ENCODE peak calls at places on chromosome 21, in eight cellular contexts. L is CD8-positive, alpha-beta T cell; D is fibroblast of lung; Y is left lung; W is A549; V is esophagus squamous epithelium; C is GM06990; O is H1. U is an unnamed sample.

GRCh38 chr21:33751120-33751519 is 108.8 kb downstream of the ITSN1 start:
- DNase-seq in L (no peak), D (no peak), Y (no peak), W (no peak), V (no peak), C (no peak), O (no peak), U (no peak)

GRCh38 chr21:37093977-37094376 is 20.9 kb downstream of the TTC3 start:
- DNase-seq in L (no peak), D (no peak), Y (no peak), W (no peak), V (no peak), C (no peak), O (no peak), U (no peak)

GRCh38 chr21:27429612-27430361 is 462.9 kb upstream of the ADAMTS5 start:
- DNase-seq in L (no peak), D (peak), Y (no peak), W (no peak), V (no peak), C (no peak), O (no peak), U (no peak)

GRCh38 chr21:38121888-38122705 is 134.7 kb upstream of the KCNJ15 start:
- DNase-seq in L (no peak), D (no peak), Y (no peak), W (no peak), V (no peak), C (no peak), O (no peak), U (no peak)

GRCh38 chr21:29182674-29183073 is 52.2 kb downstream of the MAP3K7CL start:
- DNase-seq in L (no peak), D (no peak), Y (no peak), W (no peak), V (no peak), C (no peak), O (no peak), U (no peak)

GRCh38 chr21:36516271-36516670 is 36.3 kb upstream of the CLDN14 start:
- DNase-seq in L (no peak), D (no peak), Y (no peak), W (no peak), V (no peak), C (no peak), O (no peak), U (peak)

GRCh38 chr21:37914211-37914900 is 1.9 kb downstream of the KCNJ6 start:
- DNase-seq in L (no peak), D (peak), Y (peak), W (no peak), V (no peak), C (no peak), O (peak), U (peak)

GRCh38 chr21:23789864-23790263 is 1817.4 kb downstream of the MRPL39 start:
- DNase-seq in L (no peak), D (no peak), Y (no peak), W (no peak), V (no peak), C (no peak), O (no peak), U (no peak)

GRCh38 chr21:33841561-33841960 is 74.0 kb downstream of the ATP5PO start:
- DNase-seq in L (no peak), D (no peak), Y (no peak), W (no peak), V (no peak), C (no peak), O (no peak), U (no peak)

GRCh38 chr21:29149771-29150425 is 19.5 kb downstream of the MAP3K7CL start:
- DNase-seq in L (no peak), D (peak), Y (no peak), W (no peak), V (no peak), C (no peak), O (no peak), U (no peak)

GRCh38 chr21:43866233-43866632 is 1.2 kb downstream of the AGPAT3 start:
- DNase-seq in L (peak), D (peak), Y (peak), W (no peak), V (no peak), C (peak), O (no peak), U (peak)

GRCh38 chr21:43868461-43868860 is 3.4 kb downstream of the AGPAT3 start:
- DNase-seq in L (no peak), D (no peak), Y (peak), W (no peak), V (no peak), C (no peak), O (no peak), U (no peak)

GRCh38 chr21:43866659-43867331 is 1.8 kb downstream of the AGPAT3 start:
- DNase-seq in L (peak), D (no peak), Y (peak), W (no peak), V (no peak), C (peak), O (peak), U (peak)

GRCh38 chr21:43867936-43868335 is 2.9 kb downstream of the AGPAT3 start:
- DNase-seq in L (no peak), D (no peak), Y (no peak), W (no peak), V (no peak), C (no peak), O (no peak), U (no peak)

GRCh38 chr21:43867332-43867703 is 2.3 kb downstream of the AGPAT3 start:
- DNase-seq in L (no peak), D (no peak), Y (no peak), W (no peak), V (no peak), C (no peak), O (no peak), U (no peak)
- H3K4me3 ChIP-seq in L (no peak), D (no peak), Y (no peak), W (no peak), V (no peak), C (peak), O (no peak), U (peak)

GRCh38 chr21:45528981-45529784 is 13.1 kb downstream of the SLC19A1 start:
- DNase-seq in L (peak), D (no peak), Y (peak), W (no peak), V (no peak), C (no peak), O (peak), U (no peak)
- TF ChIP-seq CTCF in L (no peak), D (no peak), Y (no peak), W (no peak), V (no peak), C (no peak), O (no peak), U (no peak)

DNA sequence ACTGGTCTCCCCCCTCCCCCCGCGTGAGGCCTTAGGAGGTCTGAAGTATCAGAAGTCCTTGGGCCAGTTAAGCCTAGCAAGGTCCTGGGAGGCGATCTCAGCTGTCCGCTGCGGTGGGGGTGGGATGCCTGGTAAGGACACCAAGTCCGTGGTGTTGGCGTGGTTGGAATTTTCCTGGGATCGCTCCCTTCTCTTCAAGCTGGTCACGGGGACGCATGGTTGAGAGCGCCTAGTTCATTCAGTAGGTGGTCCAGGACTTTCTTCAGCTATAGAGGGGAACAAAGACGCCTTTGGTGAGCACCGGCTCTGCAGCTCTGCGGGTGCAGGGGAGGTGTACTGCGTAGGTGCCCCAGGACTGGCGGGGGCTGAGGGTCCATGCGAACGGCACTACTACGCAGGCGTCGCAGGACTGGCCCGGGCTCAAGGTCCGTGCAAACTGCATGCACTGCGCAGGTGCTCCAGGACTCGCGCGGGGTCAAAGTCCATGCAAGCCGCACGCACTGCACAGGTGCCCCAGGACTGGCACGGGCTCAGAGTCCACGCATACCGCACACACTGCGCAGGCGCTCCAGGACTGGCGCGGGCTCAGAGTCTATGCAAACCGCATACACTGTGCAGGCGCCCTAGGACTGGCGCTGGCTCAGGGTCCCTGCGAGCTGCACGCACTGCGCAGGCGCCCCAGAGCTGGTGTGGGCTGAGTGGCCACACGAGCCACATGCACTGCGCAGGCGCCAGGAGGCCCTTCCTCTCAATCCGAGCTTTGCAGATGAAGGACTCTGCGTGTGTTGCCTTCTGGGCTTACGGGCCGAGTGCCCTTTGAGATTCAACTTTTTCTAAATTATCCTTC is 36.6 kb upstream of the HMGN1 start:
- DNase-seq in L (peak), D (peak), Y (peak), W (peak), V (no peak), C (peak), O (no peak), U (peak)
- H3K4me3 ChIP-seq in L (peak), D (no peak), Y (peak), W (peak), V (peak), C (no peak), O (no peak), U (peak)

GRCh38 chr21:41817877-41818855 is 51.3 kb upstream of the RIPK4 start:
- DNase-seq in L (no peak), D (no peak), Y (no peak), W (no peak), V (no peak), C (no peak), O (no peak), U (no peak)

GRCh38 chr21:41819236-41819855 is 52.5 kb upstream of the RIPK4 start:
- DNase-seq in L (no peak), D (no peak), Y (peak), W (no peak), V (no peak), C (no peak), O (no peak), U (no peak)

GRCh38 chr21:41815652-41816582 is 49.1 kb upstream of the RIPK4 start:
- DNase-seq in L (no peak), D (no peak), Y (no peak), W (no peak), V (no peak), C (no peak), O (no peak), U (no peak)

GRCh38 chr21:41817228-41817627 is 50.4 kb upstream of the RIPK4 start:
- DNase-seq in L (peak), D (peak), Y (no peak), W (peak), V (no peak), C (no peak), O (peak), U (peak)

GRCh38 chr21:41816583-41817165 is 49.8 kb upstream of the RIPK4 start:
- DNase-seq in L (peak), D (peak), Y (peak), W (peak), V (no peak), C (peak), O (peak), U (peak)
- TF ChIP-seq CTCF in L (peak), D (peak), Y (peak), W (peak), V (peak), C (peak), O (peak), U (peak)

GRCh38 chr21:15219866-15220265 is 155.1 kb upstream of the NRIP1 start:
- DNase-seq in L (no peak), D (no peak), Y (no peak), W (no peak), V (no peak), C (no peak), O (no peak), U (no peak)
- H3K4me3 ChIP-seq in L (no peak), D (no peak), Y (no peak), W (no peak), V (no peak), C (no peak), O (no peak), U (no peak)

GRCh38 chr21:39390212-39390765 is 41.4 kb upstream of the HMGN1 start:
- DNase-seq in L (no peak), D (no peak), Y (no peak), W (no peak), V (no peak), C (no peak), O (no peak), U (no peak)
- TF ChIP-seq CTCF in L (no peak), D (no peak), Y (no peak), W (no peak), V (no peak), C (no peak), O (peak), U (no peak)

U was measured in GM12865.